ENCODE peak calls at places on chromosomes 4 and X, in nine cellular contexts. One of them, this sample, is unnamed.

GRCh38 chrX:40120838-40121580 is 23.3 kb upstream of the BCOR start:
- DNase-seq in NCI-H1092: no peak
- DNase-seq in T-helper 17 cell: no peak
- DNase-seq in activated T-cell treated with anti-CD3 and anti-CD28 coated beads for 1 hour: no peak
- DNase-seq in endothelial cell: no peak
- DNase-seq in AG04450: no peak
- DNase-seq in stimulated activated naive CD8-positive, alpha-beta T cell treated with anti-CD3 and anti-CD28 coated beads, Interleukin-15, Interleukin-2, amounts not matched to agents 100 U/mL and 50 U/mL, for 24 hours: no peak
- DNase-seq in activated CD8-positive, alpha-beta memory T cell treated with anti-CD3 and anti-CD28 coated beads, Interleukin-2, amount 50 U/mL, for 48 hours: no peak
- DNase-seq in GM23248: no peak
- DNase-seq in this sample: no peak

GRCh38 chrX:41558531-41558930 is 111.4 kb downstream of the NYX start:
- DNase-seq in GM23248: peak; percentile 55
- DNase-seq in stimulated activated naive CD8-positive, alpha-beta T cell treated with anti-CD3 and anti-CD28 coated beads, Interleukin-15, Interleukin-2, amounts not matched to agents 100 U/mL and 50 U/mL, for 24 hours: no peak
- DNase-seq in T-helper 17 cell: no peak
- DNase-seq in endothelial cell: no peak
- DNase-seq in activated T-cell treated with anti-CD3 and anti-CD28 coated beads for 1 hour: no peak
- DNase-seq in activated CD8-positive, alpha-beta memory T cell treated with anti-CD3 and anti-CD28 coated beads, Interleukin-2, amount 50 U/mL, for 48 hours: no peak
- DNase-seq in NCI-H1092: no peak
- DNase-seq in AG04450: no peak
- DNase-seq in this sample: no peak

GRCh38 chr4:112751447-112751846 is 114.5 kb downstream of the LARP7 start:
- DNase-seq in AG04450: no peak
- DNase-seq in NCI-H1092: no peak
- DNase-seq in endothelial cell: peak; percentile 6
- DNase-seq in stimulated activated naive CD8-positive, alpha-beta T cell treated with anti-CD3 and anti-CD28 coated beads, Interleukin-15, Interleukin-2, amounts not matched to agents 100 U/mL and 50 U/mL, for 24 hours: no peak
- DNase-seq in T-helper 17 cell: no peak
- DNase-seq in GM23248: no peak
- DNase-seq in activated CD8-positive, alpha-beta memory T cell treated with anti-CD3 and anti-CD28 coated beads, Interleukin-2, amount 50 U/mL, for 48 hours: no peak
- DNase-seq in activated T-cell treated with anti-CD3 and anti-CD28 coated beads for 1 hour: no peak
- DNase-seq in this sample: no peak

GRCh38 chr4:143352720-143353119 is 16.0 kb downstream of the GAB1 start:
- DNase-seq in stimulated activated naive CD8-positive, alpha-beta T cell treated with anti-CD3 and anti-CD28 coated beads, Interleukin-15, Interleukin-2, amounts not matched to agents 100 U/mL and 50 U/mL, for 24 hours: no peak
- DNase-seq in activated T-cell treated with anti-CD3 and anti-CD28 coated beads for 1 hour: no peak
- DNase-seq in T-helper 17 cell: no peak
- DNase-seq in NCI-H1092: no peak
- DNase-seq in activated CD8-positive, alpha-beta memory T cell treated with anti-CD3 and anti-CD28 coated beads, Interleukin-2, amount 50 U/mL, for 48 hours: no peak
- DNase-seq in AG04450: no peak
- DNase-seq in GM23248: no peak
- DNase-seq in endothelial cell: no peak
- DNase-seq in this sample: no peak

GRCh38 chr4:24849662-24850280 is 54.4 kb downstream of the SOD3 start:
- DNase-seq in activated T-cell treated with anti-CD3 and anti-CD28 coated beads for 1 hour: no peak
- DNase-seq in NCI-H1092: no peak
- DNase-seq in endothelial cell: no peak
- DNase-seq in AG04450: no peak
- DNase-seq in T-helper 17 cell: no peak
- DNase-seq in GM23248: peak; percentile 35
- DNase-seq in activated CD8-positive, alpha-beta memory T cell treated with anti-CD3 and anti-CD28 coated beads, Interleukin-2, amount 50 U/mL, for 48 hours: no peak
- DNase-seq in stimulated activated naive CD8-positive, alpha-beta T cell treated with anti-CD3 and anti-CD28 coated beads, Interleukin-15, Interleukin-2, amounts not matched to agents 100 U/mL and 50 U/mL, for 24 hours: no peak
- DNase-seq in this sample: no peak

GRCh38 chrX:50865311-50865710 is 45.2 kb upstream of the BMP15 start:
- DNase-seq in AG04450: no peak
- DNase-seq in NCI-H1092: no peak
- DNase-seq in endothelial cell: no peak
- DNase-seq in GM23248: peak; percentile 1
- DNase-seq in T-helper 17 cell: no peak
- DNase-seq in activated CD8-positive, alpha-beta memory T cell treated with anti-CD3 and anti-CD28 coated beads, Interleukin-2, amount 50 U/mL, for 48 hours: no peak
- DNase-seq in activated T-cell treated with anti-CD3 and anti-CD28 coated beads for 1 hour: no peak
- DNase-seq in stimulated activated naive CD8-positive, alpha-beta T cell treated with anti-CD3 and anti-CD28 coated beads, Interleukin-15, Interleukin-2, amounts not matched to agents 100 U/mL and 50 U/mL, for 24 hours: no peak
- DNase-seq in this sample: no peak

GRCh38 chr4:122747883-122748282 is 15.4 kb downstream of the BBS12 start:
- DNase-seq in AG04450: no peak
- DNase-seq in NCI-H1092: no peak
- DNase-seq in GM23248: peak; percentile 94
- DNase-seq in T-helper 17 cell: no peak
- DNase-seq in endothelial cell: no peak
- DNase-seq in activated T-cell treated with anti-CD3 and anti-CD28 coated beads for 1 hour: no peak
- DNase-seq in activated CD8-positive, alpha-beta memory T cell treated with anti-CD3 and anti-CD28 coated beads, Interleukin-2, amount 50 U/mL, for 48 hours: no peak
- DNase-seq in stimulated activated naive CD8-positive, alpha-beta T cell treated with anti-CD3 and anti-CD28 coated beads, Interleukin-15, Interleukin-2, amounts not matched to agents 100 U/mL and 50 U/mL, for 24 hours: no peak
- DNase-seq in this sample: no peak

GRCh38 chrX:44432641-44433040 is 89.2 kb upstream of the EFHC2 start:
- DNase-seq in T-helper 17 cell: no peak
- DNase-seq in NCI-H1092: no peak
- DNase-seq in stimulated activated naive CD8-positive, alpha-beta T cell treated with anti-CD3 and anti-CD28 coated beads, Interleukin-15, Interleukin-2, amounts not matched to agents 100 U/mL and 50 U/mL, for 24 hours: no peak
- DNase-seq in activated T-cell treated with anti-CD3 and anti-CD28 coated beads for 1 hour: no peak
- DNase-seq in GM23248: peak; percentile 20
- DNase-seq in endothelial cell: peak; percentile 4
- DNase-seq in activated CD8-positive, alpha-beta memory T cell treated with anti-CD3 and anti-CD28 coated beads, Interleukin-2, amount 50 U/mL, for 48 hours: no peak
- DNase-seq in AG04450: peak; percentile 32
- DNase-seq in this sample: no peak

GRCh38 chr4:140743194-140743931 is 12.8 kb downstream of the TBC1D9 start:
- DNase-seq in activated CD8-positive, alpha-beta memory T cell treated with anti-CD3 and anti-CD28 coated beads, Interleukin-2, amount 50 U/mL, for 48 hours: no peak
- DNase-seq in stimulated activated naive CD8-positive, alpha-beta T cell treated with anti-CD3 and anti-CD28 coated beads, Interleukin-15, Interleukin-2, amounts not matched to agents 100 U/mL and 50 U/mL, for 24 hours: no peak
- DNase-seq in NCI-H1092: no peak
- DNase-seq in AG04450: no peak
- DNase-seq in endothelial cell: no peak
- DNase-seq in GM23248: peak; percentile 79
- DNase-seq in T-helper 17 cell: no peak
- DNase-seq in activated T-cell treated with anti-CD3 and anti-CD28 coated beads for 1 hour: no peak
- DNase-seq in this sample: no peak

GRCh38 chr4:107018336-107018735 is 17.8 kb downstream of the DKK2 start:
- DNase-seq in AG04450: no peak
- DNase-seq in activated T-cell treated with anti-CD3 and anti-CD28 coated beads for 1 hour: no peak
- DNase-seq in endothelial cell: no peak
- DNase-seq in T-helper 17 cell: no peak
- DNase-seq in NCI-H1092: no peak
- DNase-seq in stimulated activated naive CD8-positive, alpha-beta T cell treated with anti-CD3 and anti-CD28 coated beads, Interleukin-15, Interleukin-2, amounts not matched to agents 100 U/mL and 50 U/mL, for 24 hours: no peak
- DNase-seq in GM23248: peak; percentile 6
- DNase-seq in activated CD8-positive, alpha-beta memory T cell treated with anti-CD3 and anti-CD28 coated beads, Interleukin-2, amount 50 U/mL, for 48 hours: no peak
- DNase-seq in this sample: no peak

GRCh38 chr4:152613841-152614240 is 66.0 kb downstream of the TMEM154 start:
- DNase-seq in GM23248: no peak
- DNase-seq in stimulated activated naive CD8-positive, alpha-beta T cell treated with anti-CD3 and anti-CD28 coated beads, Interleukin-15, Interleukin-2, amounts not matched to agents 100 U/mL and 50 U/mL, for 24 hours: no peak
- DNase-seq in AG04450: no peak
- DNase-seq in endothelial cell: no peak
- DNase-seq in T-helper 17 cell: no peak
- DNase-seq in activated CD8-positive, alpha-beta memory T cell treated with anti-CD3 and anti-CD28 coated beads, Interleukin-2, amount 50 U/mL, for 48 hours: no peak
- DNase-seq in activated T-cell treated with anti-CD3 and anti-CD28 coated beads for 1 hour: no peak
- DNase-seq in NCI-H1092: no peak
- DNase-seq in this sample: no peak

GRCh38 chrX:154021131-154021611 is 1.5 kb upstream of the IRAK1 start:
- DNase-seq in endothelial cell: no peak
- DNase-seq in stimulated activated naive CD8-positive, alpha-beta T cell treated with anti-CD3 and anti-CD28 coated beads, Interleukin-15, Interleukin-2, amounts not matched to agents 100 U/mL and 50 U/mL, for 24 hours: peak; percentile 45
- DNase-seq in activated CD8-positive, alpha-beta memory T cell treated with anti-CD3 and anti-CD28 coated beads, Interleukin-2, amount 50 U/mL, for 48 hours: peak; percentile 63
- DNase-seq in T-helper 17 cell: no peak
- DNase-seq in GM23248: peak; percentile 84
- DNase-seq in NCI-H1092: no peak
- DNase-seq in AG04450: no peak
- DNase-seq in activated T-cell treated with anti-CD3 and anti-CD28 coated beads for 1 hour: no peak
- DNase-seq in this sample: no peak

GRCh38 chr4:8038702-8039251 is 99.1 kb upstream of the AFAP1 start:
- DNase-seq in GM23248: no peak
- DNase-seq in stimulated activated naive CD8-positive, alpha-beta T cell treated with anti-CD3 and anti-CD28 coated beads, Interleukin-15, Interleukin-2, amounts not matched to agents 100 U/mL and 50 U/mL, for 24 hours: no peak
- DNase-seq in NCI-H1092: peak; percentile 95
- DNase-seq in endothelial cell: no peak
- DNase-seq in activated CD8-positive, alpha-beta memory T cell treated with anti-CD3 and anti-CD28 coated beads, Interleukin-2, amount 50 U/mL, for 48 hours: no peak
- DNase-seq in T-helper 17 cell: no peak
- DNase-seq in AG04450: no peak
- DNase-seq in activated T-cell treated with anti-CD3 and anti-CD28 coated beads for 1 hour: no peak
- DNase-seq in this sample: no peak

GRCh38 chr4:46386570-46386969 is 3.4 kb downstream of the GABRA2 start:
- DNase-seq in stimulated activated naive CD8-positive, alpha-beta T cell treated with anti-CD3 and anti-CD28 coated beads, Interleukin-15, Interleukin-2, amounts not matched to agents 100 U/mL and 50 U/mL, for 24 hours: no peak
- DNase-seq in GM23248: peak; percentile 14
- DNase-seq in NCI-H1092: no peak
- DNase-seq in T-helper 17 cell: no peak
- DNase-seq in activated CD8-positive, alpha-beta memory T cell treated with anti-CD3 and anti-CD28 coated beads, Interleukin-2, amount 50 U/mL, for 48 hours: no peak
- DNase-seq in endothelial cell: no peak
- DNase-seq in activated T-cell treated with anti-CD3 and anti-CD28 coated beads for 1 hour: no peak
- DNase-seq in AG04450: no peak
- DNase-seq in this sample: no peak

GRCh38 chr4:86543560-86544312 is 50.4 kb upstream of the PTPN13 start:
- DNase-seq in NCI-H1092: no peak
- DNase-seq in GM23248: peak; percentile 51
- DNase-seq in AG04450: no peak
- DNase-seq in activated T-cell treated with anti-CD3 and anti-CD28 coated beads for 1 hour: no peak
- DNase-seq in T-helper 17 cell: no peak
- DNase-seq in stimulated activated naive CD8-positive, alpha-beta T cell treated with anti-CD3 and anti-CD28 coated beads, Interleukin-15, Interleukin-2, amounts not matched to agents 100 U/mL and 50 U/mL, for 24 hours: no peak
- DNase-seq in endothelial cell: no peak
- DNase-seq in activated CD8-positive, alpha-beta memory T cell treated with anti-CD3 and anti-CD28 coated beads, Interleukin-2, amount 50 U/mL, for 48 hours: no peak
- DNase-seq in this sample: no peak

GRCh38 chrX:153865685-153866084 is 20.3 kb downstream of the L1CAM start:
- DNase-seq in activated T-cell treated with anti-CD3 and anti-CD28 coated beads for 1 hour: no peak
- DNase-seq in NCI-H1092: no peak
- DNase-seq in GM23248: no peak
- DNase-seq in AG04450: no peak
- DNase-seq in endothelial cell: no peak
- DNase-seq in stimulated activated naive CD8-positive, alpha-beta T cell treated with anti-CD3 and anti-CD28 coated beads, Interleukin-15, Interleukin-2, amounts not matched to agents 100 U/mL and 50 U/mL, for 24 hours: no peak
- DNase-seq in activated CD8-positive, alpha-beta memory T cell treated with anti-CD3 and anti-CD28 coated beads, Interleukin-2, amount 50 U/mL, for 48 hours: no peak
- DNase-seq in T-helper 17 cell: no peak
- DNase-seq in this sample: no peak

GRCh38 chr4:42391356-42391675 is 6.0 kb upstream of the SHISA3 start:
- DNase-seq in NCI-H1092: no peak
- DNase-seq in T-helper 17 cell: no peak
- DNase-seq in AG04450: no peak
- DNase-seq in stimulated activated naive CD8-positive, alpha-beta T cell treated with anti-CD3 and anti-CD28 coated beads, Interleukin-15, Interleukin-2, amounts not matched to agents 100 U/mL and 50 U/mL, for 24 hours: no peak
- DNase-seq in activated T-cell treated with anti-CD3 and anti-CD28 coated beads for 1 hour: no peak
- DNase-seq in endothelial cell: no peak
- DNase-seq in activated CD8-positive, alpha-beta memory T cell treated with anti-CD3 and anti-CD28 coated beads, Interleukin-2, amount 50 U/mL, for 48 hours: no peak
- DNase-seq in GM23248: no peak
- DNase-seq in this sample: no peak

GRCh38 chr4:70705856-70706461 is 15.8 kb upstream of the RUFY3 start:
- DNase-seq in NCI-H1092: no peak
- DNase-seq in endothelial cell: no peak
- DNase-seq in T-helper 17 cell: no peak
- DNase-seq in activated T-cell treated with anti-CD3 and anti-CD28 coated beads for 1 hour: no peak
- DNase-seq in stimulated activated naive CD8-positive, alpha-beta T cell treated with anti-CD3 and anti-CD28 coated beads, Interleukin-15, Interleukin-2, amounts not matched to agents 100 U/mL and 50 U/mL, for 24 hours: no peak
- DNase-seq in AG04450: no peak
- DNase-seq in activated CD8-positive, alpha-beta memory T cell treated with anti-CD3 and anti-CD28 coated beads, Interleukin-2, amount 50 U/mL, for 48 hours: no peak
- DNase-seq in GM23248: peak; percentile 56
- DNase-seq in this sample: no peak

GRCh38 chr4:96305030-96305429 is 465.1 kb downstream of the PDHA2 start:
- DNase-seq in T-helper 17 cell: no peak
- DNase-seq in stimulated activated naive CD8-positive, alpha-beta T cell treated with anti-CD3 and anti-CD28 coated beads, Interleukin-15, Interleukin-2, amounts not matched to agents 100 U/mL and 50 U/mL, for 24 hours: no peak
- DNase-seq in NCI-H1092: no peak
- DNase-seq in activated CD8-positive, alpha-beta memory T cell treated with anti-CD3 and anti-CD28 coated beads, Interleukin-2, amount 50 U/mL, for 48 hours: no peak
- DNase-seq in GM23248: no peak
- DNase-seq in endothelial cell: no peak
- DNase-seq in activated T-cell treated with anti-CD3 and anti-CD28 coated beads for 1 hour: no peak
- DNase-seq in AG04450: no peak
- DNase-seq in this sample: no peak

GRCh38 chr4:146033149-146033548 is 94.5 kb upstream of the ZNF827 start:
- DNase-seq in activated CD8-positive, alpha-beta memory T cell treated with anti-CD3 and anti-CD28 coated beads, Interleukin-2, amount 50 U/mL, for 48 hours: no peak
- DNase-seq in endothelial cell: no peak
- DNase-seq in activated T-cell treated with anti-CD3 and anti-CD28 coated beads for 1 hour: no peak
- DNase-seq in AG04450: no peak
- DNase-seq in stimulated activated naive CD8-positive, alpha-beta T cell treated with anti-CD3 and anti-CD28 coated beads, Interleukin-15, Interleukin-2, amounts not matched to agents 100 U/mL and 50 U/mL, for 24 hours: no peak
- DNase-seq in T-helper 17 cell: no peak
- DNase-seq in GM23248: no peak
- DNase-seq in NCI-H1092: no peak
- DNase-seq in this sample: no peak

GRCh38 chr4:102139932-102140331 is 205.3 kb downstream of the SLC39A8 start:
- DNase-seq in GM23248: no peak
- DNase-seq in activated T-cell treated with anti-CD3 and anti-CD28 coated beads for 1 hour: no peak
- DNase-seq in T-helper 17 cell: no peak
- DNase-seq in AG04450: no peak
- DNase-seq in stimulated activated naive CD8-positive, alpha-beta T cell treated with anti-CD3 and anti-CD28 coated beads, Interleukin-15, Interleukin-2, amounts not matched to agents 100 U/mL and 50 U/mL, for 24 hours: no peak
- DNase-seq in activated CD8-positive, alpha-beta memory T cell treated with anti-CD3 and anti-CD28 coated beads, Interleukin-2, amount 50 U/mL, for 48 hours: no peak
- DNase-seq in endothelial cell: no peak
- DNase-seq in NCI-H1092: no peak
- DNase-seq in this sample: no peak

This sample was measured in stimulated activated naive CD4-positive, alpha-beta T cell.